ENCODE peak calls at places on chromosome 7, in five cellular contexts. M, I, Q, V and P are unnamed samples.

GRCh38 chr7:44580945-44581344 is 1.1 kb downstream of the TMED4 start:
- DNase-seq in M (no peak), I (no peak), Q (no peak), V (no peak), P (no peak)

GRCh38 chr7:146146866-146147265 is 30.3 kb downstream of the CNTNAP2 start:
- DNase-seq in M (peak), I (no peak), Q (peak), V (no peak), P (no peak)

GRCh38 chr7:114085592-114086490 is 167.0 kb upstream of the PPP1R3A start:
- DNase-seq in M (peak), I (peak), Q (peak), V (peak), P (peak)

GRCh38 chr7:136890379-136890778 is 21.9 kb downstream of the CHRM2 start:
- DNase-seq in M (peak), I (no peak), Q (peak), V (no peak), P (no peak)

GRCh38 chr7:43721193-43721806 is 8.0 kb downstream of the COA1 start:
- DNase-seq in M (peak), I (no peak), Q (peak), V (no peak), P (no peak)

GRCh38 chr7:73515184-73515583 is 6.9 kb downstream of the BAZ1B start:
- DNase-seq in M (no peak), I (no peak), Q (no peak), V (no peak), P (no peak)

GRCh38 chr7:143300959-143301617 is 12.9 kb downstream of the CASP2 start:
- DNase-seq in M (no peak), I (no peak), Q (peak), V (no peak), P (no peak)

GRCh38 chr7:17233643-17234397 is 64.6 kb upstream of the AHR start:
- DNase-seq in M (peak), I (no peak), Q (no peak), V (no peak), P (no peak)

GRCh38 chr7:105297309-105297708 is 91.4 kb downstream of the SRPK2 start:
- DNase-seq in M (no peak), I (no peak), Q (no peak), V (no peak), P (no peak)

GRCh38 chr7:106484562-106484961 is 176.4 kb downstream of the CCDC71L start:
- DNase-seq in M (peak), I (no peak), Q (peak), V (no peak), P (no peak)

GRCh38 chr7:140069298-140069949 is 6.7 kb upstream of the PARP12 start:
- DNase-seq in M (no peak), I (no peak), Q (no peak), V (no peak), P (no peak)

GRCh38 chr7:20228654-20229053 is 11.5 kb upstream of the MACC1 start:
- DNase-seq in M (no peak), I (no peak), Q (no peak), V (no peak), P (no peak)

GRCh38 chr7:158838238-158838637 is 8.9 kb upstream of the ESYT2 start:
- DNase-seq in M (no peak), I (no peak), Q (no peak), V (no peak), P (no peak)

GRCh38 chr7:98348726-98349474 is 52.0 kb downstream of the BAIAP2L1 start:
- DNase-seq in M (no peak), I (no peak), Q (no peak), V (peak), P (no peak)

GRCh38 chr7:25922296-25922695 is 229.7 kb upstream of the NFE2L3 start:
- DNase-seq in M (no peak), I (no peak), Q (no peak), V (no peak), P (no peak)

GRCh38 chr7:129169171-129169643 is 19.2 kb upstream of the SMO start:
- DNase-seq in M (peak), I (peak), Q (peak), V (peak), P (peak)

GRCh38 chr7:34396437-34397064 is 261.5 kb upstream of the NPSR1 start:
- DNase-seq in M (no peak), I (no peak), Q (peak), V (no peak), P (no peak)

GRCh38 chr7:158164101-158165095 is 423.2 kb downstream of the PTPRN2 start:
- DNase-seq in M (no peak), I (no peak), Q (no peak), V (no peak), P (no peak)

GRCh38 chr7:25885057-25885576 is 266.9 kb upstream of the NFE2L3 start:
- DNase-seq in M (no peak), I (no peak), Q (no peak), V (no peak), P (no peak)

GRCh38 chr7:19713676-19714075 is 4.8 kb upstream of the POLR1F start:
- DNase-seq in M (peak), I (no peak), Q (peak), V (no peak), P (no peak)

GRCh38 chr7:7177044-7177517 is 5.3 kb upstream of the C1GALT1 start:
- DNase-seq in M (peak), I (no peak), Q (peak), V (no peak), P (no peak)

GRCh38 chr7:54877683-54878082 is 118.7 kb upstream of the SEC61G start:
- DNase-seq in M (peak), I (no peak), Q (no peak), V (no peak), P (no peak)

GRCh38 chr7:46955526-46955925 is 626.4 kb downstream of the TNS3 start:
- DNase-seq in M (no peak), I (no peak), Q (no peak), V (no peak), P (no peak)

GRCh38 chr7:106177738-106178592 is 65.9 kb upstream of the SYPL1 start:
- DNase-seq in M (no peak), I (no peak), Q (no peak), V (peak), P (peak)

GRCh38 chr7:1523208-1523607 is 7.3 kb upstream of the MAFK start:
- DNase-seq in M (no peak), I (peak), Q (no peak), V (no peak), P (no peak)

GRCh38 chr7:145696071-145696470 is 420.5 kb upstream of the CNTNAP2 start:
- DNase-seq in M (no peak), I (no peak), Q (no peak), V (no peak), P (no peak)

GRCh38 chr7:47507514-47507913 is 74.4 kb downstream of the TNS3 start:
- DNase-seq in M (no peak), I (peak), Q (no peak), V (no peak), P (peak)

GRCh38 chr7:30562498-30562897 is 32.2 kb upstream of the GARS1 start:
- DNase-seq in M (peak), I (no peak), Q (peak), V (no peak), P (no peak)

GRCh38 chr7:7330997-7331396 is 148.7 kb downstream of the C1GALT1 start:
- DNase-seq in M (no peak), I (no peak), Q (no peak), V (no peak), P (no peak)

GRCh38 chr7:91945476-91945875 is 4.8 kb downstream of the AKAP9 start:
- DNase-seq in M (peak), I (no peak), Q (no peak), V (no peak), P (no peak)
- TF ChIP-seq CTCF in M (peak), I (no peak), Q (no peak), V (no peak), P (no peak)

DNA sequence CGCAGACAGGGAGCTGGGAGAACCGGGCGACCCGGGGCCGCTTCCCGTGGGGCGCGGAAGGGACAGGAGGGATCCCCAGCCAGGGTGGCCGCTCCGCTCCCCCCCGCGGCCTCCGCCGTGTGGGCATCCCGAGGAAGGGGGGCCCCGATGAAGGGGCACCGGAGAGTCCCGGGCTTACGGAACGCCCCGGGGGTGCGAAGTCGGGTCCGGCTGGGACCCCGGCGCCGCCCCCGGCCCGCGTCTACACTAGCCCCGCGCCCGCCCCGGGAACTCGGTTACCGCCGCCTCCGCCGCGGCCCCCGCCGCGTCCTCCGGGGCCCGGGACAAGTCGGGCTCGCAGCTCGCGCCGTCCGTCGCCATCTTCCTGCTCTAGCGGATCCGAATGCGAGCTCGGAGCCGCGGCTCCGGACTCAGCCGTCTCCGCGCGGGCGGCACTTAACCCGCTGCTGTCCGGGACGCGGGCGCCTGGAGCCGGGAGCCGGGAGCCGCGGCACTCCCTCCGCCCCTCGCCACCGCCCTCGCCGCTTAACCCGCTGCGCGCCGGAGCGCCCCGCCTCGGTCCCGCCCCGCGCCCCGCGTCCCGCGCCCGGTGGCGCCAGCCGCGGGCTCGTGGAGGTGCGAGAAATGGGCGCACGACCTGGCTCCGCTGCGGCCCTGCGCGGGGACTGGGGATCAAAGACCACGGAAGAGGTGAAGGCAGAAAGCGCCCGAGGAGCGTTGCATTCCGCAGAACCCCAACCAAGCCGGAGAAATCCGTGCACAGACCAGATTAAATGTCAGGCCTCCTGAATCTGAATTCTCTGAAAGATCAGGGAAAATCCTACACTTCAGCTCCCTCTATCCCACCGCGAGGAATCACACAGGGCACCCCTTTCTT is at the start of gene CTTNBP2:
- DNase-seq in M (peak), I (peak), Q (peak), V (peak), P (peak)
- H3K27ac ChIP-seq in M (peak), I (no peak), Q (peak), V (peak), P (no peak)

GRCh38 chr7:453597-454306 is 65.9 kb downstream of the PDGFA start:
- DNase-seq in M (no peak), I (peak), Q (no peak), V (no peak), P (peak)

GRCh38 chr7:455110-455928 is 64.3 kb downstream of the PDGFA start:
- DNase-seq in M (peak), I (peak), Q (no peak), V (no peak), P (peak)

GRCh38 chr7:452791-453455 is 66.7 kb downstream of the PDGFA start:
- DNase-seq in M (no peak), I (peak), Q (no peak), V (no peak), P (no peak)

GRCh38 chr7:452230-452751 is 67.4 kb downstream of the PDGFA start:
- DNase-seq in M (peak), I (peak), Q (peak), V (no peak), P (peak)

GRCh38 chr7:454356-455109 is 65.1 kb downstream of the PDGFA start:
- DNase-seq in M (no peak), I (peak), Q (no peak), V (no peak), P (no peak)
- H3K4me3 ChIP-seq in M (no peak), I (no peak), Q (no peak), V (no peak), P (no peak)

DNA sequence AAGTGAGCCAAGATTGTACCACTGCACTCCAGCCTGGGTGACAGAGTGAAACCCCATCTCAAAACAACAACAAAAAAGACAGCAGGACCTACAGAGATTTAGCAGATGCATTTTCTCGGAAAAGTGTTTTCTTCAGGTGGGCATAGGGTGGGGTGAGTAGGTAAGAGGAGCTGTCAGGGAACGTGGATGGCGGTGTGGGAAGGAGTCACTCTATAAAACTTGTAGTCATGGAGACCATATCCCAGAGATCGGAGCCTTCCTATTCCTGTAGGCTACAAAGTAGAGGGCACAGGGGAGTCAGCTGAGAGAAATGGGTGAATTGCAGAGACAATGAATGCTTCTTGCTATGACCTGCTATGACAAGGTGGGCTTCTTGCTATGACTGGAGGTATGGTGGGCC is 283.0 kb upstream of the FOXK1 start:
- DNase-seq in M (no peak), I (no peak), Q (no peak), V (no peak), P (no peak)
- TF ChIP-seq CTCF in M (no peak), I (no peak), Q (no peak), V (no peak), P (no peak)

GRCh38 chr7:123716877-123717276 is 31.9 kb downstream of the WASL start:
- DNase-seq in M (no peak), I (no peak), Q (no peak), V (no peak), P (no peak)

GRCh38 chr7:123719481-123719806 is 29.4 kb downstream of the WASL start:
- DNase-seq in M (peak), I (no peak), Q (no peak), V (no peak), P (no peak)

GRCh38 chr7:123715793-123716192 is 33.0 kb downstream of the WASL start:
- DNase-seq in M (no peak), I (no peak), Q (no peak), V (no peak), P (no peak)

GRCh38 chr7:123717689-123718088 is 31.1 kb downstream of the WASL start:
- DNase-seq in M (no peak), I (no peak), Q (no peak), V (no peak), P (no peak)

DNA sequence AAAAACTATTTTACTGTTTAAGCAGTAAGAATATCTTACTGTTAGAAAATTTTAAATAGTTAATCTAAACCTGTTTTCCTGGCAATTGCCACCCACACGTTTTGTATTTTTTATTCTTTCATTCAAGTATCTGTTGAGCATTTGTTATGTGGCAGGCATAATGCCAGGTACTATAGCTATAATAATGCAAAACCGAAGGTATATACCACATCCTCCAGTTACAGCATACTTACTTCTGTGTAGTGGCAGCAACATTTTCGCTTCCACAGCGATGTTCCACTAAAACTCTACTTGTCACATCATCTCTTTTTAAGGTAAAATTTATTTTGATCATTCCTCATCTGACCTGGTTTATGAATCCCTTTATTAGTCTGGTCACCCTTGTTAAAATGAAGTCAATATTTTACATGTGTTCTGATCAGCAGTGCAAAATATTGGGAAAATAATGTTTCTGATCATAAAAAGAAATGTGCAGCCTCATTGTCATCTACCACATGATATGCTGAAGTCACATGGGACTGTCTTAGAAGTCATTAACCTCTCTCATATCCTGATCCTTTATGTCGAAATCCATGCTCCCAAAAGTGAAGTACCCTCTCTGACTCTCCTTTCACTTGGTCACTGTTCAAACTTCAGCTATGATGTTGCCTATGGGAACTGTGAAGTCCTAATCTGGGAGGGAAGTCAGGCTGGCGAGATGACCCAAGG is 29.9 kb downstream of the WASL start:
- DNase-seq in M (no peak), I (no peak), Q (no peak), V (no peak), P (no peak)
- H3K27ac ChIP-seq in M (peak), I (no peak), Q (no peak), V (no peak), P (no peak)

GRCh38 chr7:138585283-138585993 is 115.7 kb downstream of the SVOPL start:
- DNase-seq in M (no peak), I (no peak), Q (no peak), V (no peak), P (no peak)

GRCh38 chr7:138584283-138584682 is 116.9 kb downstream of the SVOPL start:
- DNase-seq in M (no peak), I (no peak), Q (peak), V (no peak), P (no peak)

GRCh38 chr7:138584696-138585095 is 116.5 kb downstream of the SVOPL start:
- DNase-seq in M (no peak), I (no peak), Q (no peak), V (no peak), P (no peak)

GRCh38 chr7:138590154-138590553 is 111.0 kb downstream of the SVOPL start:
- DNase-seq in M (no peak), I (no peak), Q (no peak), V (no peak), P (no peak)

DNA sequence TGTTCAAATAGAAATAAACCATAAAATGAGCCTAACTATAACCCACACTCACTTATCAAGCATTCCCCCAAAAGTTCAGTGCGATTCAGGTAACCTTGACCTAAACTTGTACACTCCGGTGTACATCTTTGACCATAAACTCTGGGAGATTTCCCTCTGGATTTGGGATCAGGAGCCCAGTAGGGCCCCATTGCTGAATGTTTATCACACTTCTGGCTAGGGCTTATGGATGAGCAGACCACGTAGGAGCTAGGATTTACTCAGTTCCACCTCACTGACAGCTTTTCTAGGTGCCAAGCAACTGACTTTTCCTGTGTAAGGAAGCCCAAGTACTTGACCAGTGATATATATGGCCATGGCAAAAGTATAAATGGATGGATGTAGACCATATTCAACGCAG is 113.7 kb downstream of the SVOPL start:
- DNase-seq in M (no peak), I (no peak), Q (no peak), V (no peak), P (no peak)
- H3K4me3 ChIP-seq in M (no peak), I (no peak), Q (no peak), V (no peak), P (no peak)

DNA sequence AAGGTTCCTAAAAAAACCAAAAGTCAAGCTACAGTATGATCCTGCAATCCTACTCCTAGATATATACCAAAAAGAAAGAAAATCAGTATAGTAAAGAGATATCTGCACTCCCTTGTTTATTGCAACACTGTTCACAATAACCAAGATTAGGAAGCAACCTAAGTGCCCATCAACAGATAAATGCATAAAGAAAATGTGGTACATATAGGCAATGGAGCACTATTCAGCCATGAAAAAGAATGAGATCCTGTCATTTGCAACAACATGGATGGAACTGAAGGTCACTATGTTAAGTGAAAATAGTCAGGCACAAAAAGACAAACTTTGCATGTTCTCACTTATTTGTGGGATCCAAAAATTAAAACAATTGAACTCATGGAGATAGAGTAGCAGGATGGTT is 1159.5 kb upstream of the AUTS2 start:
- DNase-seq in M (no peak), I (no peak), Q (no peak), V (no peak), P (no peak)
- TF ChIP-seq CTCF in M (no peak), I (no peak), Q (no peak), V (no peak), P (no peak)